ENCODE peak calls at places on chromosomes 11 and 22, in four cellular contexts. One of them, this sample, is unnamed.

GRCh38 chr11:61670626-61671025 is 9.6 kb upstream of the DAGLA start:
- DNase-seq in PC-9: no peak
- DNase-seq in lower leg skin: no peak
- DNase-seq in cardiac fibroblast: no peak
- DNase-seq in this sample: no peak

GRCh38 chr11:72712168-72712721 is 38.0 kb upstream of the PDE2A start:
- DNase-seq in lower leg skin: no peak
- DNase-seq in PC-9: no peak
- DNase-seq in cardiac fibroblast: no peak
- DNase-seq in this sample: no peak

GRCh38 chr11:103368151-103368550 is 258.9 kb downstream of the DYNC2H1 start:
- DNase-seq in lower leg skin: no peak
- DNase-seq in cardiac fibroblast: no peak
- DNase-seq in PC-9: no peak
- DNase-seq in this sample: no peak

GRCh38 chr22:48405741-48406140 is 1421.9 kb downstream of the BRD1 start:
- DNase-seq in lower leg skin: peak
- DNase-seq in PC-9: no peak
- DNase-seq in cardiac fibroblast: no peak
- DNase-seq in this sample: no peak

GRCh38 chr11:61076506-61077304 is 25.6 kb upstream of the CD5 start:
- DNase-seq in PC-9: no peak
- DNase-seq in cardiac fibroblast: no peak
- DNase-seq in lower leg skin: no peak
- DNase-seq in this sample: no peak

GRCh38 chr11:2924381-2924780 is 4.8 kb downstream of the PHLDA2 start:
- DNase-seq in lower leg skin: no peak
- DNase-seq in cardiac fibroblast: no peak
- DNase-seq in PC-9: peak
- DNase-seq in this sample: no peak

GRCh38 chr11:130671801-130672700 is 223.6 kb downstream of the ADAMTS15 start:
- DNase-seq in lower leg skin: no peak
- DNase-seq in cardiac fibroblast: peak
- DNase-seq in PC-9: no peak
- DNase-seq in this sample: peak

GRCh38 chr22:41912338-41913039 is 2.4 kb downstream of the SHISA8 start:
- DNase-seq in lower leg skin: no peak
- DNase-seq in cardiac fibroblast: no peak
- DNase-seq in PC-9: no peak
- DNase-seq in this sample: no peak

GRCh38 chr11:11611381-11611780 is 10.4 kb downstream of the GALNT18 start:
- DNase-seq in cardiac fibroblast: no peak
- DNase-seq in PC-9: no peak
- DNase-seq in lower leg skin: no peak
- DNase-seq in this sample: no peak

GRCh38 chr11:63641727-63642126 is 27.5 kb upstream of the PLAAT3 start:
- DNase-seq in cardiac fibroblast: peak
- DNase-seq in PC-9: no peak
- DNase-seq in lower leg skin: no peak
- DNase-seq in this sample: peak

GRCh38 chr22:17250380-17251129 is 31.3 kb upstream of the ADA2 start:
- DNase-seq in cardiac fibroblast: no peak
- DNase-seq in lower leg skin: no peak
- DNase-seq in PC-9: no peak
- DNase-seq in this sample: no peak

GRCh38 chr11:87926250-87926970 is 248.8 kb downstream of the RAB38 start:
- DNase-seq in PC-9: peak
- DNase-seq in cardiac fibroblast: peak
- DNase-seq in lower leg skin: no peak
- DNase-seq in this sample: peak

GRCh38 chr11:109902764-109903436 is 190.3 kb upstream of the ZC3H12C start:
- DNase-seq in PC-9: no peak
- DNase-seq in lower leg skin: no peak
- DNase-seq in cardiac fibroblast: peak
- DNase-seq in this sample: peak

GRCh38 chr11:65502852-65503603 is 4.2 kb downstream of the MALAT1 start:
- DNase-seq in lower leg skin: no peak
- DNase-seq in cardiac fibroblast: peak
- DNase-seq in PC-9: no peak
- DNase-seq in this sample: peak

GRCh38 chr11:36312593-36312990 is 16.5 kb downstream of the PRR5L start:
- DNase-seq in cardiac fibroblast: peak
- DNase-seq in PC-9: no peak
- DNase-seq in lower leg skin: no peak
- DNase-seq in this sample: peak

GRCh38 chr22:48953103-48953720 is 874.5 kb downstream of the BRD1 start:
- DNase-seq in cardiac fibroblast: no peak
- DNase-seq in PC-9: no peak
- DNase-seq in lower leg skin: peak
- DNase-seq in this sample: no peak

GRCh38 chr22:29043906-29044575 is 17.6 kb downstream of the C22orf31 start:
- DNase-seq in cardiac fibroblast: peak
- DNase-seq in lower leg skin: no peak
- DNase-seq in PC-9: no peak
- DNase-seq in this sample: peak

GRCh38 chr11:106697058-106697457 is 321.2 kb downstream of the GUCY1A2 start:
- DNase-seq in PC-9: no peak
- DNase-seq in lower leg skin: no peak
- DNase-seq in cardiac fibroblast: peak
- DNase-seq in this sample: peak

GRCh38 chr11:127006311-127006710 is 5.7 kb upstream of the KIRREL3 start:
- DNase-seq in PC-9: no peak
- DNase-seq in lower leg skin: no peak
- DNase-seq in cardiac fibroblast: no peak
- DNase-seq in this sample: peak

GRCh38 chr11:33664829-33665228 is 35.8 kb downstream of the C11orf91 start:
- DNase-seq in lower leg skin: no peak
- DNase-seq in cardiac fibroblast: no peak
- DNase-seq in PC-9: no peak
- DNase-seq in this sample: no peak

GRCh38 chr11:86869966-86870570 is 69.7 kb downstream of the PRSS23 start:
- DNase-seq in lower leg skin: peak
- DNase-seq in cardiac fibroblast: peak
- DNase-seq in PC-9: peak
- DNase-seq in this sample: peak

GRCh38 chr11:118275184-118275583 is 11.1 kb upstream of the MPZL2 start:
- DNase-seq in lower leg skin: no peak
- DNase-seq in PC-9: peak
- DNase-seq in cardiac fibroblast: peak
- DNase-seq in this sample: peak

GRCh38 chr11:79045811-79046304 is 395.0 kb downstream of the TENM4 start:
- DNase-seq in cardiac fibroblast: no peak
- DNase-seq in lower leg skin: no peak
- DNase-seq in PC-9: no peak
- DNase-seq in this sample: no peak

GRCh38 chr11:2815762-2816496 is 69.6 kb downstream of the CDKN1C start:
- DNase-seq in lower leg skin: no peak
- DNase-seq in PC-9: no peak
- DNase-seq in cardiac fibroblast: no peak
- DNase-seq in this sample: no peak

GRCh38 chr11:107704432-107704831 is 7.4 kb downstream of the SLN start:
- DNase-seq in lower leg skin: no peak
- DNase-seq in PC-9: peak
- DNase-seq in cardiac fibroblast: peak
- DNase-seq in this sample: peak

GRCh38 chr22:35914665-35915476 is 113.8 kb downstream of the RBFOX2 start:
- DNase-seq in cardiac fibroblast: peak
- DNase-seq in PC-9: peak
- DNase-seq in lower leg skin: no peak
- DNase-seq in this sample: peak

GRCh38 chr22:48753752-48754517 is 1073.7 kb downstream of the BRD1 start:
- DNase-seq in lower leg skin: peak
- DNase-seq in cardiac fibroblast: no peak
- DNase-seq in PC-9: no peak
- DNase-seq in this sample: no peak

GRCh38 chr22:23657712-23658111 is 25.6 kb upstream of the DRICH1 start:
- DNase-seq in lower leg skin: no peak
- DNase-seq in PC-9: no peak
- DNase-seq in cardiac fibroblast: no peak
- DNase-seq in this sample: peak

GRCh38 chr22:32700186-32700882 is 101.2 kb upstream of the TIMP3 start:
- DNase-seq in lower leg skin: no peak
- DNase-seq in PC-9: no peak
- DNase-seq in cardiac fibroblast: peak
- DNase-seq in this sample: peak

GRCh38 chr11:123475478-123475877 is 45.4 kb downstream of the GRAMD1B start:
- DNase-seq in PC-9: no peak
- DNase-seq in lower leg skin: no peak
- DNase-seq in cardiac fibroblast: peak
- DNase-seq in this sample: peak

GRCh38 chr11:64765291-64765803 is 5.6 kb upstream of the PYGM start:
- DNase-seq in PC-9: no peak
- DNase-seq in cardiac fibroblast: no peak
- DNase-seq in lower leg skin: peak
- DNase-seq in this sample: no peak

GRCh38 chr11:35711173-35711910 is 48.8 kb downstream of the TRIM44 start:
- DNase-seq in lower leg skin: no peak
- DNase-seq in cardiac fibroblast: no peak
- DNase-seq in PC-9: no peak
- DNase-seq in this sample: no peak

GRCh38 chr22:26476705-26477340 is 6.8 kb downstream of the HPS4 start:
- DNase-seq in cardiac fibroblast: peak
- DNase-seq in lower leg skin: no peak
- DNase-seq in PC-9: no peak
- DNase-seq in this sample: peak

GRCh38 chr11:32888805-32889204 is 3.8 kb upstream of the QSER1 start:
- DNase-seq in cardiac fibroblast: peak
- DNase-seq in PC-9: no peak
- DNase-seq in lower leg skin: no peak
- DNase-seq in this sample: peak

GRCh38 chr11:60978546-60979380 is 7.3 kb downstream of the CD6 start:
- DNase-seq in PC-9: no peak
- DNase-seq in cardiac fibroblast: no peak
- DNase-seq in lower leg skin: no peak
- DNase-seq in this sample: peak

GRCh38 chr22:38317995-38318715 is 922 bp upstream of the CSNK1E start:
- DNase-seq in lower leg skin: peak
- DNase-seq in PC-9: peak
- DNase-seq in cardiac fibroblast: peak
- DNase-seq in this sample: peak

GRCh38 chr11:61598886-61599868 is 18.3 kb upstream of the SYT7 start:
- DNase-seq in lower leg skin: no peak
- DNase-seq in cardiac fibroblast: peak
- DNase-seq in PC-9: no peak
- DNase-seq in this sample: peak

GRCh38 chr11:95098826-95099225 is 9.2 kb downstream of the ENDOD1 start:
- DNase-seq in cardiac fibroblast: no peak
- DNase-seq in lower leg skin: no peak
- DNase-seq in PC-9: no peak
- DNase-seq in this sample: no peak

GRCh38 chr11:95093548-95093947 is 3.9 kb downstream of the ENDOD1 start:
- DNase-seq in cardiac fibroblast: no peak
- DNase-seq in lower leg skin: no peak
- DNase-seq in PC-9: no peak
- DNase-seq in this sample: no peak

GRCh38 chr11:95092549-95093324 is 3.1 kb downstream of the ENDOD1 start:
- DNase-seq in lower leg skin: no peak
- DNase-seq in cardiac fibroblast: peak
- DNase-seq in PC-9: peak
- DNase-seq in this sample: peak

GRCh38 chr11:95097209-95097608 is 7.6 kb downstream of the ENDOD1 start:
- DNase-seq in PC-9: no peak
- DNase-seq in cardiac fibroblast: no peak
- DNase-seq in lower leg skin: no peak
- DNase-seq in this sample: no peak

GRCh38 chr11:95095858-95096587 is 6.4 kb downstream of the ENDOD1 start:
- DNase-seq in cardiac fibroblast: peak
- DNase-seq in lower leg skin: no peak
- DNase-seq in PC-9: no peak
- DNase-seq in this sample: peak
- H3K4me3 ChIP-seq in cardiac fibroblast: no peak
- H3K4me3 ChIP-seq in lower leg skin: no peak
- H3K4me3 ChIP-seq in PC-9: no peak
- H3K4me3 ChIP-seq in this sample: no peak

GRCh38 chr11:67558084-67558772 is 25.4 kb upstream of the GSTP1 start:
- DNase-seq in lower leg skin: no peak
- DNase-seq in PC-9: no peak
- DNase-seq in cardiac fibroblast: peak
- DNase-seq in this sample: peak
- H3K4me3 ChIP-seq in lower leg skin: no peak
- H3K4me3 ChIP-seq in PC-9: no peak
- H3K4me3 ChIP-seq in cardiac fibroblast: no peak
- H3K4me3 ChIP-seq in this sample: no peak

GRCh38 chr11:96464695-96465307 is 75.0 kb downstream of the JRKL start:
- DNase-seq in PC-9: no peak
- DNase-seq in lower leg skin: no peak
- DNase-seq in cardiac fibroblast: peak
- DNase-seq in this sample: peak
- H3K4me3 ChIP-seq in PC-9: peak
- H3K4me3 ChIP-seq in lower leg skin: no peak
- H3K4me3 ChIP-seq in cardiac fibroblast: no peak
- H3K4me3 ChIP-seq in this sample: no peak

GRCh38 chr22:22605074-22605404 is 39.4 kb upstream of the GGTLC2 start:
- DNase-seq in cardiac fibroblast: no peak
- DNase-seq in lower leg skin: no peak
- DNase-seq in PC-9: no peak
- DNase-seq in this sample: no peak

GRCh38 chr22:22599248-22599647 is 40.2 kb upstream of the PRAME start:
- DNase-seq in cardiac fibroblast: no peak
- DNase-seq in lower leg skin: no peak
- DNase-seq in PC-9: no peak
- DNase-seq in this sample: no peak

GRCh38 chr22:22600862-22601261 is 41.8 kb upstream of the PRAME start:
- DNase-seq in lower leg skin: no peak
- DNase-seq in cardiac fibroblast: no peak
- DNase-seq in PC-9: no peak
- DNase-seq in this sample: no peak

GRCh38 chr22:22604326-22605073 is 39.9 kb upstream of the GGTLC2 start:
- DNase-seq in PC-9: no peak
- DNase-seq in lower leg skin: no peak
- DNase-seq in cardiac fibroblast: no peak
- DNase-seq in this sample: no peak

DNA sequence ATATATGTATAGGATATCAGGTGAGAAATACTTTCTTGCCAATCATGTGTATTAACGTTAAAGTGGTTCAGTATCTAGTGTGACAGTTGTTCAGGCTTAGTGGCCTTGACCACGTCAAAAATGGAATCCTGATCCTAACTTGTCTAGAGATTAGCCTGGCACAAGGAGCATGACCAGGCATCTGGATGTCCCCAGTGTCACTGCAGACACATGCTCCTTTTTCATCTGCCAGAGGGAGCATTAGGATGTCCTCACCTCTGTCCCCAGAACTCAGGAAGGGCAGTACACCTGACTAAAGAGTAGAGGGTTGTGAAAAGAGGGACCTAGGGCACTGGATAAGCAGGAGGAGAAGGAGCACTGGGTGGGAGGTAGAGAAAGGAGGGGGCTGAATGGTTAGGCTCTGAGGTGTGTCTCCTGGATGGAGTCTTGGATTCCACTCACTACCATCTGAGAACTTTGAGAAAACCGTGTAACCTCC is 40.9 kb upstream of the GGTLC2 start:
- DNase-seq in PC-9: no peak
- DNase-seq in lower leg skin: no peak
- DNase-seq in cardiac fibroblast: no peak
- DNase-seq in this sample: no peak
- H3K4me3 ChIP-seq in PC-9: no peak
- H3K4me3 ChIP-seq in lower leg skin: no peak
- H3K4me3 ChIP-seq in cardiac fibroblast: no peak
- H3K4me3 ChIP-seq in this sample: no peak